ENCODE peak calls at places on chromosomes 2 and 18, in nine cellular contexts. One of them, this sample, is unnamed. For H3K4me1, the result is how much of the 10 kb centered on the place peaks cover.

GRCh38 chr2:235017441-235017840 is 65.6 kb downstream of the SH3BP4 start:
- DNase-seq in OCI-LY7: no peak
- DNase-seq in cardiac muscle cell: no peak
- DNase-seq in HepG2: no peak
- DNase-seq in neuronal stem cell: no peak
- DNase-seq in sigmoid colon: no peak
- DNase-seq in heart left ventricle: no peak
- DNase-seq in DND-41: no peak
- DNase-seq in left ventricle myocardium inferior: no peak
- DNase-seq in this sample: no peak

GRCh38 chr2:194166818-194167217 is 1490.2 kb upstream of the SLC39A10 start:
- DNase-seq in OCI-LY7: peak
- DNase-seq in cardiac muscle cell: peak
- DNase-seq in HepG2: peak
- DNase-seq in neuronal stem cell: no peak
- DNase-seq in sigmoid colon: no peak
- DNase-seq in heart left ventricle: no peak
- DNase-seq in DND-41: peak
- DNase-seq in left ventricle myocardium inferior: no peak
- DNase-seq in this sample: no peak

GRCh38 chr2:216328347-216328746 is 43.9 kb downstream of the MARCHF4 start:
- DNase-seq in OCI-LY7: no peak
- DNase-seq in cardiac muscle cell: no peak
- DNase-seq in HepG2: peak
- DNase-seq in neuronal stem cell: no peak
- DNase-seq in sigmoid colon: no peak
- DNase-seq in heart left ventricle: no peak
- DNase-seq in DND-41: no peak
- DNase-seq in left ventricle myocardium inferior: no peak
- DNase-seq in this sample: no peak

GRCh38 chr2:13230221-13230620 is 513.5 kb downstream of the TRIB2 start:
- DNase-seq in OCI-LY7: no peak
- DNase-seq in cardiac muscle cell: no peak
- DNase-seq in HepG2: no peak
- DNase-seq in neuronal stem cell: no peak
- DNase-seq in sigmoid colon: no peak
- DNase-seq in heart left ventricle: no peak
- DNase-seq in DND-41: no peak
- DNase-seq in left ventricle myocardium inferior: no peak
- DNase-seq in this sample: no peak

GRCh38 chr2:24164416-24164973 is 10.4 kb upstream of the FAM228A start:
- DNase-seq in OCI-LY7: peak
- DNase-seq in cardiac muscle cell: peak
- DNase-seq in HepG2: peak
- DNase-seq in neuronal stem cell: no peak
- DNase-seq in sigmoid colon: no peak
- DNase-seq in heart left ventricle: no peak
- DNase-seq in DND-41: peak
- DNase-seq in left ventricle myocardium inferior: peak
- DNase-seq in this sample: no peak

GRCh38 chr2:120271952-120272351 is 19.3 kb downstream of the RALB start:
- DNase-seq in OCI-LY7: no peak
- DNase-seq in cardiac muscle cell: no peak
- DNase-seq in HepG2: no peak
- DNase-seq in neuronal stem cell: no peak
- DNase-seq in sigmoid colon: no peak
- DNase-seq in heart left ventricle: no peak
- DNase-seq in DND-41: no peak
- DNase-seq in left ventricle myocardium inferior: no peak
- DNase-seq in this sample: no peak

GRCh38 chr18:58848685-58849084 is 16.0 kb upstream of the ZNF532 start:
- DNase-seq in OCI-LY7: no peak
- DNase-seq in cardiac muscle cell: no peak
- DNase-seq in HepG2: no peak
- DNase-seq in neuronal stem cell: no peak
- DNase-seq in sigmoid colon: no peak
- DNase-seq in heart left ventricle: no peak
- DNase-seq in DND-41: no peak
- DNase-seq in left ventricle myocardium inferior: no peak
- DNase-seq in this sample: no peak

GRCh38 chr2:150479075-150479915 is 8.2 kb downstream of the RND3 start:
- DNase-seq in OCI-LY7: no peak
- DNase-seq in cardiac muscle cell: no peak
- DNase-seq in HepG2: no peak
- DNase-seq in neuronal stem cell: no peak
- DNase-seq in sigmoid colon: no peak
- DNase-seq in heart left ventricle: no peak
- DNase-seq in DND-41: no peak
- DNase-seq in left ventricle myocardium inferior: no peak
- DNase-seq in this sample: no peak

GRCh38 chr2:143646271-143646670 is 517.1 kb downstream of the ARHGAP15 start:
- DNase-seq in OCI-LY7: no peak
- DNase-seq in cardiac muscle cell: peak
- DNase-seq in HepG2: no peak
- DNase-seq in neuronal stem cell: no peak
- DNase-seq in sigmoid colon: no peak
- DNase-seq in heart left ventricle: no peak
- DNase-seq in DND-41: no peak
- DNase-seq in left ventricle myocardium inferior: no peak
- DNase-seq in this sample: no peak

GRCh38 chr18:53028565-53028964 is 688.6 kb downstream of the DCC start:
- DNase-seq in OCI-LY7: no peak
- DNase-seq in cardiac muscle cell: no peak
- DNase-seq in HepG2: no peak
- DNase-seq in neuronal stem cell: no peak
- DNase-seq in sigmoid colon: no peak
- DNase-seq in heart left ventricle: no peak
- DNase-seq in DND-41: no peak
- DNase-seq in left ventricle myocardium inferior: no peak
- DNase-seq in this sample: no peak

GRCh38 chr2:203510256-203510940 is 24.7 kb downstream of the RAPH1 start:
- DNase-seq in OCI-LY7: no peak
- DNase-seq in cardiac muscle cell: no peak
- DNase-seq in HepG2: no peak
- DNase-seq in neuronal stem cell: no peak
- DNase-seq in sigmoid colon: no peak
- DNase-seq in heart left ventricle: no peak
- DNase-seq in DND-41: no peak
- DNase-seq in left ventricle myocardium inferior: no peak
- DNase-seq in this sample: no peak

GRCh38 chr2:231710751-231711676 is 2.7 kb downstream of the PTMA start:
- DNase-seq in OCI-LY7: peak
- DNase-seq in cardiac muscle cell: peak
- DNase-seq in HepG2: no peak
- DNase-seq in neuronal stem cell: no peak
- DNase-seq in sigmoid colon: peak
- DNase-seq in heart left ventricle: peak
- DNase-seq in DND-41: peak
- DNase-seq in left ventricle myocardium inferior: peak
- DNase-seq in this sample: no peak

GRCh38 chr2:41489638-41490037 is 558.2 kb upstream of the PKDCC start:
- DNase-seq in OCI-LY7: no peak
- DNase-seq in cardiac muscle cell: no peak
- DNase-seq in HepG2: no peak
- DNase-seq in neuronal stem cell: no peak
- DNase-seq in sigmoid colon: no peak
- DNase-seq in heart left ventricle: no peak
- DNase-seq in DND-41: no peak
- DNase-seq in left ventricle myocardium inferior: no peak
- DNase-seq in this sample: no peak

GRCh38 chr2:216787851-216788250 is 72.0 kb downstream of the TNP1 start:
- DNase-seq in OCI-LY7: no peak
- DNase-seq in cardiac muscle cell: no peak
- DNase-seq in HepG2: no peak
- DNase-seq in neuronal stem cell: peak
- DNase-seq in sigmoid colon: no peak
- DNase-seq in heart left ventricle: no peak
- DNase-seq in DND-41: no peak
- DNase-seq in left ventricle myocardium inferior: no peak
- DNase-seq in this sample: no peak

GRCh38 chr18:26436176-26437031 is 111.9 kb downstream of the KCTD1 start:
- DNase-seq in OCI-LY7: no peak
- DNase-seq in cardiac muscle cell: no peak
- DNase-seq in HepG2: peak
- DNase-seq in neuronal stem cell: no peak
- DNase-seq in sigmoid colon: no peak
- DNase-seq in heart left ventricle: no peak
- DNase-seq in DND-41: no peak
- DNase-seq in left ventricle myocardium inferior: no peak
- DNase-seq in this sample: no peak

GRCh38 chr18:46858290-46858689 is 59.0 kb downstream of the PIAS2 start:
- DNase-seq in OCI-LY7: no peak
- DNase-seq in cardiac muscle cell: no peak
- DNase-seq in HepG2: no peak
- DNase-seq in neuronal stem cell: no peak
- DNase-seq in sigmoid colon: no peak
- DNase-seq in heart left ventricle: no peak
- DNase-seq in DND-41: no peak
- DNase-seq in left ventricle myocardium inferior: no peak
- DNase-seq in this sample: no peak
- H3K4me1 ChIP-seq in OCI-LY7: under half
- H3K4me1 ChIP-seq in cardiac muscle cell: under half
- H3K4me1 ChIP-seq in HepG2: under half
- H3K4me1 ChIP-seq in neuronal stem cell: under half
- H3K4me1 ChIP-seq in sigmoid colon: under half
- H3K4me1 ChIP-seq in heart left ventricle: under half
- H3K4me1 ChIP-seq in DND-41: under half
- H3K4me1 ChIP-seq in left ventricle myocardium inferior: under half
- H3K4me1 ChIP-seq in this sample: under half

DNA sequence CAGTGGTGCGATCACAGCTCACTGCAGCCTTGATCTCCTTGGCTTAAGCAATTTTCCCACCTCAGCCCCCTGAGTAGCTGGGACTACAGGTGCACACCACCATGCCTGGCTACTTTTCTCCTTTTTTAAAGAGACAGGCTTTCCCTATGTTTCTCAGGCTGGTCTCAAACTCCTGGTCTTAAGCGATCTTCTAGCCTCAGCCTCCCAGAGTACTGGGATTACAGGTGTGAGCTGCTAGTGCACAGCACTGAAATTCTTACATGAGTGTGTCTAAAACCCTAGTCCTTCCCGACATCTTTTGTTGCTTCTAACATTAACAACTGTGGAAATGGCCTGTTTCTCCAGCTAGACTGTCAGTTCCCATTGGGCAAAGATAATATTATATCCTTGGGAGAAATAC is 2.9 kb downstream of the UGP2 start:
- DNase-seq in OCI-LY7: no peak
- DNase-seq in cardiac muscle cell: no peak
- DNase-seq in HepG2: no peak
- DNase-seq in neuronal stem cell: no peak
- DNase-seq in sigmoid colon: no peak
- DNase-seq in heart left ventricle: no peak
- DNase-seq in DND-41: no peak
- DNase-seq in left ventricle myocardium inferior: no peak
- DNase-seq in this sample: no peak
- H3K4me1 ChIP-seq in OCI-LY7: under half
- H3K4me1 ChIP-seq in cardiac muscle cell: under half
- H3K4me1 ChIP-seq in HepG2: half or more
- H3K4me1 ChIP-seq in neuronal stem cell: under half
- H3K4me1 ChIP-seq in sigmoid colon: under half
- H3K4me1 ChIP-seq in heart left ventricle: under half
- H3K4me1 ChIP-seq in DND-41: half or more
- H3K4me1 ChIP-seq in left ventricle myocardium inferior: half or more
- H3K4me1 ChIP-seq in this sample: half or more

GRCh38 chr2:43193652-43193995 is 32.8 kb downstream of the ZFP36L2 start:
- DNase-seq in OCI-LY7: no peak
- DNase-seq in cardiac muscle cell: no peak
- DNase-seq in HepG2: no peak
- DNase-seq in neuronal stem cell: no peak
- DNase-seq in sigmoid colon: no peak
- DNase-seq in heart left ventricle: no peak
- DNase-seq in DND-41: no peak
- DNase-seq in left ventricle myocardium inferior: no peak
- DNase-seq in this sample: no peak

GRCh38 chr2:43192039-43192438 is 34.4 kb downstream of the ZFP36L2 start:
- DNase-seq in OCI-LY7: peak
- DNase-seq in cardiac muscle cell: no peak
- DNase-seq in HepG2: no peak
- DNase-seq in neuronal stem cell: no peak
- DNase-seq in sigmoid colon: no peak
- DNase-seq in heart left ventricle: no peak
- DNase-seq in DND-41: peak
- DNase-seq in left ventricle myocardium inferior: no peak
- DNase-seq in this sample: peak

GRCh38 chr2:43190305-43191052 is 35.9 kb downstream of the ZFP36L2 start:
- DNase-seq in OCI-LY7: no peak
- DNase-seq in cardiac muscle cell: no peak
- DNase-seq in HepG2: no peak
- DNase-seq in neuronal stem cell: no peak
- DNase-seq in sigmoid colon: no peak
- DNase-seq in heart left ventricle: no peak
- DNase-seq in DND-41: no peak
- DNase-seq in left ventricle myocardium inferior: no peak
- DNase-seq in this sample: no peak

GRCh38 chr2:43193996-43194869 is 32.2 kb downstream of the ZFP36L2 start:
- DNase-seq in OCI-LY7: no peak
- DNase-seq in cardiac muscle cell: no peak
- DNase-seq in HepG2: peak
- DNase-seq in neuronal stem cell: no peak
- DNase-seq in sigmoid colon: no peak
- DNase-seq in heart left ventricle: no peak
- DNase-seq in DND-41: no peak
- DNase-seq in left ventricle myocardium inferior: no peak
- DNase-seq in this sample: no peak

DNA sequence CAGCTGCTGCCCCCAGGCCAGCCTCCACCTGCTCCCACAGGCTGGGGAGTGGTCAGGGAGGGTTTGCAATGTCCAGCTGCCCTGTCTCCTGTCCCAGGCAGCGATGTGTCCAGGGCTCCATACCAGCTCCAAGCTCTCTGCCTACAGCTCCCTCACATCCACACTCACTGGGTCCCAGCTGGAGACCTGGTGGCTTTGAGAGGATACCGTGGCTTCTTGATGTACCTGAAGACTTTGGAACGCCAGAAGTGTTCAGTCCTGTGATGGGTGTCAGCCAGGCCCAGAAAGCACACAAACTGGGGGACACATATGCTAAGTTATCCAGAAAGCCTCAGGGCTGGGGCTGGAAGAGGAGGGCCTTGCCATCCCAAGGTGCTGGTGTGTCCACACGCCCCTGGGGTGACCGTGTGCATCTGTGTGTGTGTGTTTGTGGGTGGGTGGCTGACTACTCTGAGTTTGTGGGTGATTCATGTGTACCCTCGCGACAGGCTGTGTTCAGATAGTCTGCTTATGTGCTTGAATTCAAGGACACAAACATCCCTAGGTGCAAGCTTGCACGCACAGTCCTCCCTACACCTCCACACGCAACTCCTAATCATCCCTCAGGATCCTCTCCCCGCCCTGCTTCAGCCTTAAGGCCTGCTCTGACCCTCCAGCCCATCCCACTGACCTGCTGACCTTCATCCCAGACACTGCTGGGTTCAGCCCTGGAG is 33.3 kb downstream of the ZFP36L2 start:
- DNase-seq in OCI-LY7: no peak
- DNase-seq in cardiac muscle cell: no peak
- DNase-seq in HepG2: peak
- DNase-seq in neuronal stem cell: no peak
- DNase-seq in sigmoid colon: no peak
- DNase-seq in heart left ventricle: no peak
- DNase-seq in DND-41: no peak
- DNase-seq in left ventricle myocardium inferior: no peak
- DNase-seq in this sample: peak
- H3K4me1 ChIP-seq in OCI-LY7: under half
- H3K4me1 ChIP-seq in cardiac muscle cell: under half
- H3K4me1 ChIP-seq in HepG2: half or more
- H3K4me1 ChIP-seq in neuronal stem cell: under half
- H3K4me1 ChIP-seq in sigmoid colon: under half
- H3K4me1 ChIP-seq in heart left ventricle: under half
- H3K4me1 ChIP-seq in DND-41: under half
- H3K4me1 ChIP-seq in left ventricle myocardium inferior: under half
- H3K4me1 ChIP-seq in this sample: half or more

GRCh38 chr2:238427435-238428162 is 872 bp downstream of the ASB1 start:
- DNase-seq in OCI-LY7: no peak
- DNase-seq in cardiac muscle cell: no peak
- DNase-seq in HepG2: no peak
- DNase-seq in neuronal stem cell: no peak
- DNase-seq in sigmoid colon: no peak
- DNase-seq in heart left ventricle: no peak
- DNase-seq in DND-41: no peak
- DNase-seq in left ventricle myocardium inferior: no peak
- DNase-seq in this sample: no peak
- H3K4me1 ChIP-seq in OCI-LY7: under half
- H3K4me1 ChIP-seq in cardiac muscle cell: under half
- H3K4me1 ChIP-seq in HepG2: half or more
- H3K4me1 ChIP-seq in neuronal stem cell: under half
- H3K4me1 ChIP-seq in sigmoid colon: under half
- H3K4me1 ChIP-seq in heart left ventricle: under half
- H3K4me1 ChIP-seq in DND-41: under half
- H3K4me1 ChIP-seq in left ventricle myocardium inferior: under half
- H3K4me1 ChIP-seq in this sample: under half

This sample was measured in CD4-positive, alpha-beta memory T cell.